ENCODE peak calls at places on chromosomes 1 and 21, in eight cellular contexts. F is SK-N-SH; P is upper lobe of right lung; O is K562; H is mucosa of descending colon; X is thyroid gland; N is CD8-positive, alpha-beta T cell; G is Caco-2. B is an unnamed sample.
A peak's percentile ranks its signal among the peaks of the same experiment; 100 is the strongest.

GRCh38 chr1:24450857-24451397 is 35.3 kb downstream of the NIPAL3 start:
- DNase-seq in N (no peak), G (no peak), F (no peak), X (no peak), P (no peak), H (no peak), O (no peak), B (no peak)

GRCh38 chr21:35400233-35400939 is 351.3 kb upstream of the RUNX1 start:
- DNase-seq in P (no peak), N (peak; percentile 24), G (peak; percentile 66), O (peak; percentile 57), H (no peak), F (peak; percentile 43), X (peak; percentile 3), B (no peak)

GRCh38 chr1:228145498-228146425 is 4.0 kb upstream of the GJC2 start:
- DNase-seq in G (no peak), N (no peak), H (no peak), O (peak; percentile 94), F (peak; percentile 14), X (no peak), P (no peak), B (peak; percentile 44)

GRCh38 chr21:28554660-28555475 is 437.8 kb downstream of the LTN1 start:
- DNase-seq in P (no peak), F (no peak), N (no peak), H (no peak), O (no peak), G (peak; percentile 19), X (no peak), B (no peak)

GRCh38 chr21:45320991-45321656 is 33.4 kb upstream of the POFUT2 start:
- DNase-seq in G (no peak), O (no peak), H (no peak), X (no peak), P (peak; percentile 40), F (no peak), N (no peak), B (no peak)

GRCh38 chr21:32308696-32309095 is 10.0 kb downstream of the MRAP start:
- DNase-seq in F (no peak), X (no peak), O (no peak), P (no peak), H (no peak), N (no peak), G (no peak), B (no peak)

GRCh38 chr21:15437873-15438272 is 291.9 kb upstream of the USP25 start:
- DNase-seq in N (no peak), F (no peak), H (no peak), G (no peak), P (no peak), X (no peak), O (no peak), B (no peak)

GRCh38 chr1:201215531-201216357 is 25.1 kb downstream of the IGFN1 start:
- DNase-seq in N (no peak), P (peak; percentile 46), H (no peak), G (no peak), X (no peak), O (no peak), F (no peak), B (no peak)

GRCh38 chr1:223765036-223765718 is 52.8 kb downstream of the CAPN2 start:
- DNase-seq in O (no peak), X (no peak), G (peak; percentile 76), P (no peak), F (no peak), H (no peak), N (no peak), B (no peak)

GRCh38 chr1:22887491-22887890 is 85.2 kb downstream of the LACTBL1 start:
- DNase-seq in G (no peak), P (no peak), N (no peak), F (no peak), X (no peak), O (no peak), H (no peak), B (no peak)

GRCh38 chr1:22886211-22886610 is 86.5 kb downstream of the LACTBL1 start:
- DNase-seq in P (no peak), H (no peak), F (no peak), N (no peak), G (no peak), O (no peak), X (no peak), B (no peak)

GRCh38 chr1:22892789-22893188 is 79.9 kb downstream of the LACTBL1 start:
- DNase-seq in P (no peak), N (no peak), X (no peak), F (no peak), H (no peak), O (no peak), G (no peak), B (no peak)

GRCh38 chr1:22888320-22889075 is 84.2 kb downstream of the LACTBL1 start:
- DNase-seq in F (no peak), N (no peak), P (no peak), G (no peak), X (no peak), O (no peak), H (no peak), B (no peak)

DNA sequence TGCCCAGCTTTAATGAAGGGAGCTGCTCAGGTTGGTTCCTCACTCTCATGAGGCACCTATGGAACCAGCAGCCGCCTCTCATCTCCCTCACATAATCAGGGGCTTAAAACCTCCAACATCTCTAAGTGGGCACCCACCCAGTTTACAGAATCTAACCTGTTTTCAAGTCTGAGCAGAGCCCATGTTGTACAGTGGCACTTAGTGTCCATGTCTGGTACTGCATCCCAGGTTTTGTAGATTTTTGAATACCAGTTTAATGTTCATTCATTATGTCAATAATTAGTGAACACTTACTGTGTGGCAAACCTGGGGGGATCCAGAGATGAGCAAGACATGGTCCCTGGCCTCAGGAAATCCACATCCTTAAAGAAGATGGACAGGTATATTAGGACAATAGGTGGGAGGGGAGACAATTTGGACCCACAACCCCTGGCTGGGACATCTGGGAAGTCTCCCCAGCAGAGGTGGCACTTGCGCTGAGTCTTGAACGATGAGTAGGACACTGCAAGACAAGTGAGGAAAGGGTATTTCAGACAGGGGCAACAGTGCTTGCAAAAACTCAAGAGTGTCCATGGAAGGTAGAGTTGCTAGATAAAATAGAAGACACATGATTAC is 83.3 kb downstream of the LACTBL1 start:
- DNase-seq in F (peak; percentile 75), N (no peak), O (peak; percentile 56), X (peak; percentile 30), P (no peak), G (peak; percentile 23), H (no peak), B (no peak)
- TF ChIP-seq CTCF in F (peak; percentile 84), N (no peak), O (peak; percentile 79), X (peak; percentile 91), P (peak; percentile 72), G (peak; percentile 86), H (peak; percentile 42), B (peak; percentile 37)

GRCh38 chr1:233064988-233065387 is 114.6 kb downstream of the NTPCR start:
- DNase-seq in P (no peak), O (no peak), F (no peak), G (no peak), H (no peak), X (no peak), N (no peak), B (no peak)
- H3K4me1 ChIP-seq in P (no peaks in the 10 kb centered on the region), O (no peaks in the 10 kb centered on the region), F (no peaks in the 10 kb centered on the region), G (no peaks in the 10 kb centered on the region), H (no peaks in the 10 kb centered on the region), X (no peaks in the 10 kb centered on the region), N (no peaks in the 10 kb centered on the region), B (no peaks in the 10 kb centered on the region)

GRCh38 chr1:31207590-31207989 is 32.1 kb downstream of the NKAIN1 start:
- DNase-seq in O (no peak), N (no peak), P (no peak), F (no peak), H (no peak), G (no peak), X (no peak), B (no peak)
- TF ChIP-seq CTCF in O (no peak), N (no peak), P (no peak), F (no peak), H (no peak), G (no peak), X (no peak), B (no peak)

GRCh38 chr1:160705176-160705745 is 6.4 kb downstream of the CD48 start:
- DNase-seq in X (no peak), H (no peak), P (no peak), G (no peak), N (no peak), F (no peak), O (no peak), B (no peak)
- H3K4me1 ChIP-seq in X (no peaks in the 10 kb centered on the region), H (no peaks in the 10 kb centered on the region), P (peaks cover 25% of the 10 kb centered on the region), G (no peaks in the 10 kb centered on the region), N (peaks cover 89% of the 10 kb centered on the region), F (no peaks in the 10 kb centered on the region), O (no peaks in the 10 kb centered on the region), B (peaks cover 15% of the 10 kb centered on the region)

GRCh38 chr1:155226910-155227260 is 18.4 kb downstream of the MTX1 start:
- DNase-seq in O (peak; percentile 56), G (peak; percentile 69), N (no peak), F (peak; percentile 72), X (peak; percentile 63), H (peak; percentile 76), P (peak; percentile 80), B (peak; percentile 75)
- TF ChIP-seq CTCF in O (no peak), G (no peak), N (peak; percentile 68), F (peak; percentile 6), X (no peak), H (no peak), P (no peak), B (no peak)

DNA sequence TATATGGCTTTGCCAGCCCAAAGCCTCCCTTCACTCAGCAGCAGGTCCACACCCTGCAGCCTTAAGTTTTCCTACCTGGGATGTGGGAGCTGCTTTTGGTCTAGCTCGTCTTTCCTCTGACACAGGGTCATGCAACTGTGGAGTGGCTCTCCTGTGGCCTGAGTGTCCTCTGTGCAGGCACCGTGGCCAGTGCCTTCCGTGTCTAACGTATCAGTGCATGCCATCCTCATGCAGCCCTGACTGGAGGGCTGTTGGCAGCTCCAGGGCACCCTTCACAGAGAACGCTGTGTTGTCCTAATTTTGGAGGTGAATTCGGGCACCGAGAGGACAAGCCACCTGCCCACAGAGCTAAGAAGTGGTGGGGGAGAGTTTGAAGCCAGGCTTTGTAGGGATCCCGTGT is 25.7 kb upstream of the C1orf174 start:
- DNase-seq in H (no peak), P (peak; percentile 36), N (no peak), F (no peak), X (no peak), G (no peak), O (no peak), B (peak; percentile 13)
- H3K4me1 ChIP-seq in H (no peaks in the 10 kb centered on the region), P (no peaks in the 10 kb centered on the region), N (no peaks in the 10 kb centered on the region), F (no peaks in the 10 kb centered on the region), X (no peaks in the 10 kb centered on the region), G (no peaks in the 10 kb centered on the region), O (peaks cover 2% of the 10 kb centered on the region), B (no peaks in the 10 kb centered on the region)

GRCh38 chr1:213389061-213389581 is 338.1 kb downstream of the RPS6KC1 start:
- DNase-seq in F (no peak), N (no peak), P (no peak), H (no peak), O (no peak), X (peak; percentile 25), G (no peak), B (no peak)

GRCh38 chr1:213385201-213385600 is 334.2 kb downstream of the RPS6KC1 start:
- DNase-seq in P (no peak), X (no peak), N (no peak), O (no peak), F (no peak), H (no peak), G (no peak), B (no peak)

GRCh38 chr1:213387380-213388015 is 336.5 kb downstream of the RPS6KC1 start:
- DNase-seq in F (no peak), H (no peak), P (no peak), G (no peak), X (no peak), N (no peak), O (no peak), B (no peak)

GRCh38 chr1:213385806-213386324 is 334.8 kb downstream of the RPS6KC1 start:
- DNase-seq in O (no peak), G (no peak), H (no peak), X (no peak), N (no peak), P (no peak), F (no peak), B (no peak)

GRCh38 chr1:213388199-213388598 is 337.2 kb downstream of the RPS6KC1 start:
- DNase-seq in P (no peak), O (no peak), F (no peak), G (no peak), N (no peak), X (no peak), H (no peak), B (no peak)
- TF ChIP-seq CTCF in P (no peak), O (no peak), F (no peak), G (no peak), N (no peak), X (no peak), H (no peak), B (no peak)

B was measured in Peyer's patch.